ENCODE peak calls at places on chromosomes 2 and 18, in four cellular contexts. W is suprapubic skin, L is tibial nerve, C is HCT116. S is an unnamed sample.

GRCh38 chr2:60335533-60336237 is 217.8 kb downstream of the BCL11A start:
- DNase-seq in W (no peak), L (no peak), C (no peak), S (no peak)

GRCh38 chr2:189533274-189534035 is 47.1 kb downstream of the SLC40A1 start:
- DNase-seq in W (no peak), L (no peak), C (no peak), S (no peak)

GRCh38 chr2:168002021-168002553 is 245.3 kb downstream of the STK39 start:
- DNase-seq in W (no peak), L (no peak), C (no peak), S (no peak)

GRCh38 chr2:65055427-65056214 is 595 bp upstream of the CEP68 start:
- DNase-seq in W (peak; percentile 88), L (peak; percentile 27), C (no peak), S (no peak)

GRCh38 chr2:168534926-168535325 is 78.9 kb downstream of the CERS6 start:
- DNase-seq in W (no peak), L (no peak), C (no peak), S (no peak)

GRCh38 chr2:99403524-99403923 is 66.3 kb downstream of the EIF5B start:
- DNase-seq in W (no peak), L (no peak), C (no peak), S (no peak)

GRCh38 chr2:85355073-85355410 is 473 bp downstream of the ELMOD3 start:
- DNase-seq in W (no peak), L (no peak), C (no peak), S (no peak)

GRCh38 chr2:86223098-86223681 is 23.9 kb downstream of the MRPL35 start:
- DNase-seq in W (no peak), L (no peak), C (no peak), S (peak; percentile 46)

GRCh38 chr2:219702796-219703545 is 75.5 kb downstream of the SLC4A3 start:
- DNase-seq in W (no peak), L (no peak), C (no peak), S (peak; percentile 67)

GRCh38 chr2:46499392-46499785 is 20.0 kb downstream of the TMEM247 start:
- DNase-seq in W (no peak), L (no peak), C (no peak), S (peak; percentile 85)

GRCh38 chr18:26419746-26420145 is 128.6 kb downstream of the KCTD1 start:
- DNase-seq in W (no peak), L (no peak), C (no peak), S (no peak)

GRCh38 chr2:10818986-10819385 is 6.4 kb upstream of the PDIA6 start:
- DNase-seq in W (no peak), L (no peak), C (no peak), S (peak; percentile 43)

GRCh38 chr2:70817284-70817954 is 3.0 kb downstream of the CLEC4F start:
- DNase-seq in W (no peak), L (no peak), C (no peak), S (no peak)

GRCh38 chr2:230793573-230794359 is 71.0 kb upstream of the ITM2C start:
- DNase-seq in W (no peak), L (peak; percentile 25), C (peak; percentile 95), S (peak; percentile 88)

GRCh38 chr2:171134624-171135230 is 26.0 kb downstream of the TLK1 start:
- DNase-seq in W (no peak), L (no peak), C (no peak), S (no peak)

GRCh38 chr2:80258793-80259192 is 45.8 kb downstream of the LRRTM1 start:
- DNase-seq in W (no peak), L (no peak), C (no peak), S (no peak)

GRCh38 chr2:9984217-9984739 is 32.8 kb downstream of the GRHL1 start:
- DNase-seq in W (no peak), L (no peak), C (peak; percentile 47), S (no peak)

GRCh38 chr2:124145982-124146381 is 120.9 kb downstream of the CNTNAP5 start:
- DNase-seq in W (no peak), L (no peak), C (no peak), S (no peak)

GRCh38 chr2:188042412-188042811 is 249.3 kb upstream of the GULP1 start:
- DNase-seq in W (no peak), L (no peak), C (no peak), S (no peak)

GRCh38 chr2:99960724-99961566 is 181.4 kb downstream of the AFF3 start:
- DNase-seq in W (no peak), L (no peak), C (no peak), S (no peak)

GRCh38 chr2:598043-598802 is 79.0 kb downstream of the TMEM18 start:
- DNase-seq in W (no peak), L (no peak), C (no peak), S (peak; percentile 80)

GRCh38 chr18:72623444-72623843 is 79.3 kb upstream of the CBLN2 start:
- DNase-seq in W (no peak), L (no peak), C (no peak), S (no peak)

GRCh38 chr2:143176606-143177005 is 47.4 kb downstream of the ARHGAP15 start:
- DNase-seq in W (no peak), L (no peak), C (no peak), S (no peak)

GRCh38 chr2:217800433-217801114 is 202.2 kb downstream of the TNS1 start:
- DNase-seq in W (peak; percentile 49), L (no peak), C (no peak), S (no peak)

GRCh38 chr2:195647302-195647701 is 9.7 kb upstream of the SLC39A10 start:
- DNase-seq in W (no peak), L (no peak), C (no peak), S (no peak)

GRCh38 chr2:196097864-196098660 is 29.4 kb upstream of the DNAH7 start:
- DNase-seq in W (no peak), L (no peak), C (no peak), S (no peak)

GRCh38 chr2:75787532-75788132 is 76.9 kb upstream of the GCFC2 start:
- DNase-seq in W (no peak), L (no peak), C (peak; percentile 10), S (no peak)

GRCh38 chr2:28269019-28269784 is 123.5 kb upstream of the FOSL2 start:
- DNase-seq in W (no peak), L (no peak), C (peak; percentile 32), S (no peak)

GRCh38 chr2:238963970-238964331 is 116.1 kb downstream of the TWIST2 start:
- DNase-seq in W (no peak), L (no peak), C (no peak), S (no peak)

GRCh38 chr2:46963961-46964673 is 48.5 kb upstream of the MCFD2 start:
- DNase-seq in W (no peak), L (no peak), C (no peak), S (no peak)

GRCh38 chr2:18742382-18742781 is 153.0 kb upstream of the NT5C1B start:
- DNase-seq in W (no peak), L (no peak), C (no peak), S (no peak)

GRCh38 chr2:206296128-206296527 is 21.7 kb downstream of the ZDBF2 start:
- DNase-seq in W (no peak), L (no peak), C (no peak), S (no peak)

GRCh38 chr2:204604061-204604460 is 58.8 kb downstream of the PARD3B start:
- DNase-seq in W (no peak), L (no peak), C (no peak), S (no peak)

GRCh38 chr2:5696351-5696740 is 4.2 kb downstream of the SOX11 start:
- DNase-seq in W (no peak), L (no peak), C (no peak), S (no peak)

GRCh38 chr2:9178905-9179571 is 27.6 kb upstream of the ASAP2 start:
- DNase-seq in W (no peak), L (no peak), C (no peak), S (peak; percentile 91)

GRCh38 chr2:210250577-210250976 is 25.3 kb upstream of the ACADL start:
- DNase-seq in W (no peak), L (no peak), C (no peak), S (no peak)

GRCh38 chr2:40165503-40165867 is 286.4 kb downstream of the SLC8A1 start:
- DNase-seq in W (no peak), L (no peak), C (no peak), S (no peak)

DNA sequence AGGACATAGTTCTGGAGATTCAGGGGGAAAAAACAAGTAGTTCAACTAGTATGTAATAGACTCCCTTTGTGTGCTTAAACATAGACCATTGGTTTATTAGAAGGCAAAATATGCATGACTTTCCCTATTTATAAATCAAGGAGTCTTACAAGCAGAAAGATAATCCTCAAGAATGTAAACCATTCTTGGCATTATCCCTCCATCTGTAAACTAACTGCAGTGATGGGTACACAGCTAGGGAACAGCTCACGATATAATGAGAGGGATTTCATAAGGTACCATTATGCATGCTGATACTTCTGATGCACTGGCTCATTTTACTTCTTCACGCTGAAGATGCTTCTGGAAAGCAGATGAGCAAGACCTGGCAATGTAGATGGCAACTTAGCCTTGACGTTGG is 878 bp downstream of the FBXO15 start:
- DNase-seq in W (no peak), L (no peak), C (no peak), S (no peak)
- H3K4me3 ChIP-seq in W (peak overlapping the region; percentile 79), L (no peak overlapping the region), C (peak overlapping the region; percentile 96), S (no peak overlapping the region)

DNA sequence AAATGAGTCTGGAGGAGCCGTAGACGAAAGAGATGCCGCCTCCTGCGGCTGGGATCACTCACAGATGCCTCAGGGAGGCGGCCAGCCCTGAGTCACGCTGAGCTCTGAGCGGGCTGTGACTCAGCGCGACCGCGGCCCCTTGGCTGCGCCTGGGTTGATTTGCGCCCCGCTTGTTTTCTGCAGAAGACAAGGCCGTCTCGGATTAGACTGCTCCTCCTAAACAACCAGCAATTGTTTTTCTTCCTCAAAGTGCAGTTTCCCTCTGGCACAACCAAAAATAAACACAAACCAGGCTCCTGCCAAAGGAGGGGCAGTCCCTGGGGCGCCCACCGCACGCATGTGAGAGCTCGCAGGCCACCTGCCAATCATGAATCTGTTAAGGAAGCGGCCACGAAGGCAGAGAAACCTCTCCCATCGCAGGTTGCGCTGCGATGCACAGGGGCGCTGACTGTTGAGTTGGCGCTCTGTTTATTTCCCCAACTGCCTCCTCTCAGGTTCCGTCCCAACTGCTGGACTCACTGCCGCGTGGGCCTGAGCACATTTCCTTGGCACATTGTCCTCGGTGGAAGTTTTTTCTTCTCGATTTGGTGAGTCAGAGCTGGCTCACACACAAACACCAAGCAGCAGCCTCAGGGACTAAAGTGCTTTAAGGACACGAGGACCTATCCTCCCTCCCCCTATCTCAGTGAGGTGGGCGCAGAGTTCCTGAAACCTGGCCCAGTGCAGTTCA is 85.2 kb upstream of the NDUFV2 start:
- DNase-seq in W (peak; percentile 88), L (peak; percentile 44), C (peak; percentile 90), S (peak; percentile 64)
- TF ChIP-seq POLR2A in W (no peak), L (no peak), C (peak; percentile 17), S (no peak)

GRCh38 chr2:212254331-212254730 is 284.3 kb downstream of the ERBB4 start:
- DNase-seq in W (no peak), L (no peak), C (no peak), S (no peak)

GRCh38 chr2:212245868-212246267 is 292.7 kb downstream of the ERBB4 start:
- DNase-seq in W (no peak), L (no peak), C (no peak), S (no peak)

DNA sequence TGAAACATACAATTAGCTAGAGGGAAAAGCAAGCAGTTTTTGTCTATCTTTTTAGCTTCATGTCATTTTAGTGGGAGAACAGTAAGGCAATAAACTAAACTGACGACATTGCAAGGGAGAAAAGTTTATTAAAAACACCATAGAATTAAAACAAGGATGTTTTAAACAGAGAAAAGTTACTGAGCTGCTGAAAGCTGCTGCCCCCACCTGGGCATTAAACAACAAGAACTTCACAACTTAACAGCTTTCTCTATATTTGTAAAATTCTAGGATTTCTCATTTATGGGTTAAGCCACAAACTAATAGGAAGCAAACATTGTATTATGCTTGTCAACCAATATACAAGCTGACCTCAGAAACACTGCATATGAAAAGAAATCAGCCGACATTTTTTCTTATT is 289.2 kb downstream of the ERBB4 start:
- DNase-seq in W (no peak), L (no peak), C (no peak), S (no peak)
- TF ChIP-seq CTCF in W (no peak), L (no peak), C (peak; percentile 48), S (no peak)

GRCh38 chr2:177149155-177149503 is 63.5 kb upstream of the HNRNPA3 start:
- DNase-seq in W (no peak), L (no peak), C (no peak), S (no peak)
- H3K4me3 ChIP-seq in W (peak overlapping the region; percentile 49), L (no peak overlapping the region), C (peak overlapping the region; percentile 51), S (no peak overlapping the region)

S was measured in lower leg skin.